ENCODE peak calls at places on chromosome 6, in four cellular contexts. One of them, this sample, is unnamed.

GRCh38 chr6:116251568-116252384 is 2.1 kb downstream of the TSPYL4 start:
- DNase-seq in K562: no peak
- DNase-seq in GM12878: no peak
- DNase-seq in HepG2: no peak
- DNase-seq in this sample: peak

GRCh38 chr6:22466665-22467064 is 102.7 kb upstream of the HDGFL1 start:
- DNase-seq in K562: no peak
- DNase-seq in GM12878: no peak
- DNase-seq in HepG2: no peak
- DNase-seq in this sample: no peak

GRCh38 chr6:46010771-46011170 is 4.9 kb downstream of the CLIC5 start:
- DNase-seq in K562: no peak
- DNase-seq in GM12878: no peak
- DNase-seq in HepG2: no peak
- DNase-seq in this sample: no peak

GRCh38 chr6:156980515-156980914 is 203.3 kb downstream of the ARID1B start:
- DNase-seq in K562: no peak
- DNase-seq in GM12878: no peak
- DNase-seq in HepG2: no peak
- DNase-seq in this sample: no peak

GRCh38 chr6:3457710-3458605 is 1.1 kb upstream of the SLC22A23 start:
- DNase-seq in K562: no peak
- DNase-seq in GM12878: no peak
- DNase-seq in HepG2: peak
- DNase-seq in this sample: peak

GRCh38 chr6:6699741-6700367 is 111.3 kb downstream of the LY86 start:
- DNase-seq in K562: peak
- DNase-seq in GM12878: no peak
- DNase-seq in HepG2: no peak
- DNase-seq in this sample: no peak

GRCh38 chr6:32212076-32212760 is 11.6 kb downstream of the NOTCH4 start:
- DNase-seq in K562: no peak
- DNase-seq in GM12878: no peak
- DNase-seq in HepG2: no peak
- DNase-seq in this sample: no peak

GRCh38 chr6:137155830-137156229 is 17.6 kb downstream of the IL22RA2 start:
- DNase-seq in K562: no peak
- DNase-seq in GM12878: peak
- DNase-seq in HepG2: no peak
- DNase-seq in this sample: no peak

GRCh38 chr6:23952214-23952613 is 173.8 kb upstream of the NRSN1 start:
- DNase-seq in K562: no peak
- DNase-seq in GM12878: no peak
- DNase-seq in HepG2: no peak
- DNase-seq in this sample: no peak

GRCh38 chr6:44672838-44673237 is 285.3 kb downstream of the CDC5L start:
- DNase-seq in K562: no peak
- DNase-seq in GM12878: no peak
- DNase-seq in HepG2: no peak
- DNase-seq in this sample: no peak

GRCh38 chr6:117495873-117496272 is 13.4 kb downstream of the DCBLD1 start:
- DNase-seq in K562: no peak
- DNase-seq in GM12878: no peak
- DNase-seq in HepG2: no peak
- DNase-seq in this sample: no peak

GRCh38 chr6:95203153-95203754 is 374.1 kb upstream of the MANEA start:
- DNase-seq in K562: peak
- DNase-seq in GM12878: no peak
- DNase-seq in HepG2: peak
- DNase-seq in this sample: peak

GRCh38 chr6:24584390-24584735 is 61.6 kb downstream of the KIAA0319 start:
- DNase-seq in K562: no peak
- DNase-seq in GM12878: no peak
- DNase-seq in HepG2: no peak
- DNase-seq in this sample: no peak

GRCh38 chr6:83463886-83464285 is 33.0 kb upstream of the ME1 start:
- DNase-seq in K562: no peak
- DNase-seq in GM12878: no peak
- DNase-seq in HepG2: no peak
- DNase-seq in this sample: no peak

GRCh38 chr6:108492131-108492766 is 68.5 kb upstream of the FOXO3 start:
- DNase-seq in K562: peak
- DNase-seq in GM12878: no peak
- DNase-seq in HepG2: peak
- DNase-seq in this sample: peak

GRCh38 chr6:37602801-37603200 is 94.9 kb downstream of the MDGA1 start:
- DNase-seq in K562: no peak
- DNase-seq in GM12878: no peak
- DNase-seq in HepG2: no peak
- DNase-seq in this sample: no peak

GRCh38 chr6:10487668-10488327 is 33.4 kb upstream of the GCNT2 start:
- DNase-seq in K562: no peak
- DNase-seq in GM12878: no peak
- DNase-seq in HepG2: no peak
- DNase-seq in this sample: no peak

GRCh38 chr6:116352515-116353471 is 18.0 kb upstream of the DSE start:
- DNase-seq in K562: no peak
- DNase-seq in GM12878: peak
- DNase-seq in HepG2: no peak
- DNase-seq in this sample: no peak

GRCh38 chr6:107153061-107153460 is 37.7 kb upstream of the BEND3 start:
- DNase-seq in K562: no peak
- DNase-seq in GM12878: no peak
- DNase-seq in HepG2: no peak
- DNase-seq in this sample: no peak

GRCh38 chr6:80605165-80605989 is 498.9 kb downstream of the BCKDHB start:
- DNase-seq in K562: no peak
- DNase-seq in GM12878: no peak
- DNase-seq in HepG2: peak
- DNase-seq in this sample: peak

GRCh38 chr6:140355476-140355875 is 981.0 kb upstream of the CITED2 start:
- DNase-seq in K562: no peak
- DNase-seq in GM12878: no peak
- DNase-seq in HepG2: no peak
- DNase-seq in this sample: no peak

GRCh38 chr6:157774153-157775135 is 48.6 kb upstream of the SNX9 start:
- DNase-seq in K562: peak
- DNase-seq in GM12878: no peak
- DNase-seq in HepG2: no peak
- DNase-seq in this sample: no peak

GRCh38 chr6:108993876-108994275 is 100.8 kb downstream of the SESN1 start:
- DNase-seq in K562: no peak
- DNase-seq in GM12878: no peak
- DNase-seq in HepG2: no peak
- DNase-seq in this sample: no peak

GRCh38 chr6:33057222-33058150 is 16.0 kb downstream of the HLA-DPA1 start:
- DNase-seq in K562: no peak
- DNase-seq in GM12878: no peak
- DNase-seq in HepG2: no peak
- DNase-seq in this sample: no peak

GRCh38 chr6:24313477-24314141 is 44.2 kb downstream of the DCDC2 start:
- DNase-seq in K562: no peak
- DNase-seq in GM12878: no peak
- DNase-seq in HepG2: peak
- DNase-seq in this sample: peak

GRCh38 chr6:159908940-159909339 is 18.2 kb downstream of the MAS1 start:
- DNase-seq in K562: no peak
- DNase-seq in GM12878: no peak
- DNase-seq in HepG2: no peak
- DNase-seq in this sample: no peak

GRCh38 chr6:117548797-117549301 is 53.5 kb downstream of the GOPC start:
- DNase-seq in K562: no peak
- DNase-seq in GM12878: no peak
- DNase-seq in HepG2: peak
- DNase-seq in this sample: peak

GRCh38 chr6:2626381-2626780 is 124.3 kb downstream of the MYLK4 start:
- DNase-seq in K562: no peak
- DNase-seq in GM12878: no peak
- DNase-seq in HepG2: no peak
- DNase-seq in this sample: no peak

GRCh38 chr6:15987569-15987968 is 141.3 kb upstream of the MYLIP start:
- DNase-seq in K562: peak
- DNase-seq in GM12878: no peak
- DNase-seq in HepG2: no peak
- DNase-seq in this sample: no peak

GRCh38 chr6:37051138-37052026 is 45.9 kb downstream of the FGD2 start:
- DNase-seq in K562: peak
- DNase-seq in GM12878: peak
- DNase-seq in HepG2: peak
- DNase-seq in this sample: peak

GRCh38 chr6:156779206-156780116 is 2.3 kb downstream of the ARID1B start:
- DNase-seq in K562: peak
- DNase-seq in GM12878: no peak
- DNase-seq in HepG2: peak
- DNase-seq in this sample: peak

GRCh38 chr6:30954631-30955366 is 14.0 kb downstream of the MUCL3 start:
- DNase-seq in K562: no peak
- DNase-seq in GM12878: no peak
- DNase-seq in HepG2: no peak
- DNase-seq in this sample: no peak

GRCh38 chr6:105886066-105886811 is 199.9 kb upstream of the PRDM1 start:
- DNase-seq in K562: no peak
- DNase-seq in GM12878: no peak
- DNase-seq in HepG2: no peak
- DNase-seq in this sample: no peak

GRCh38 chr6:11769244-11769643 is 9.4 kb downstream of the ADTRP start:
- DNase-seq in K562: no peak
- DNase-seq in GM12878: no peak
- DNase-seq in HepG2: no peak
- DNase-seq in this sample: peak

GRCh38 chr6:11771473-11772048 is 7.0 kb downstream of the ADTRP start:
- DNase-seq in K562: no peak
- DNase-seq in GM12878: no peak
- DNase-seq in HepG2: no peak
- DNase-seq in this sample: no peak

GRCh38 chr6:11769816-11770545 is 8.6 kb downstream of the ADTRP start:
- DNase-seq in K562: no peak
- DNase-seq in GM12878: no peak
- DNase-seq in HepG2: no peak
- DNase-seq in this sample: no peak

GRCh38 chr6:11772109-11772830 is 6.3 kb downstream of the ADTRP start:
- DNase-seq in K562: no peak
- DNase-seq in GM12878: no peak
- DNase-seq in HepG2: no peak
- DNase-seq in this sample: peak

DNA sequence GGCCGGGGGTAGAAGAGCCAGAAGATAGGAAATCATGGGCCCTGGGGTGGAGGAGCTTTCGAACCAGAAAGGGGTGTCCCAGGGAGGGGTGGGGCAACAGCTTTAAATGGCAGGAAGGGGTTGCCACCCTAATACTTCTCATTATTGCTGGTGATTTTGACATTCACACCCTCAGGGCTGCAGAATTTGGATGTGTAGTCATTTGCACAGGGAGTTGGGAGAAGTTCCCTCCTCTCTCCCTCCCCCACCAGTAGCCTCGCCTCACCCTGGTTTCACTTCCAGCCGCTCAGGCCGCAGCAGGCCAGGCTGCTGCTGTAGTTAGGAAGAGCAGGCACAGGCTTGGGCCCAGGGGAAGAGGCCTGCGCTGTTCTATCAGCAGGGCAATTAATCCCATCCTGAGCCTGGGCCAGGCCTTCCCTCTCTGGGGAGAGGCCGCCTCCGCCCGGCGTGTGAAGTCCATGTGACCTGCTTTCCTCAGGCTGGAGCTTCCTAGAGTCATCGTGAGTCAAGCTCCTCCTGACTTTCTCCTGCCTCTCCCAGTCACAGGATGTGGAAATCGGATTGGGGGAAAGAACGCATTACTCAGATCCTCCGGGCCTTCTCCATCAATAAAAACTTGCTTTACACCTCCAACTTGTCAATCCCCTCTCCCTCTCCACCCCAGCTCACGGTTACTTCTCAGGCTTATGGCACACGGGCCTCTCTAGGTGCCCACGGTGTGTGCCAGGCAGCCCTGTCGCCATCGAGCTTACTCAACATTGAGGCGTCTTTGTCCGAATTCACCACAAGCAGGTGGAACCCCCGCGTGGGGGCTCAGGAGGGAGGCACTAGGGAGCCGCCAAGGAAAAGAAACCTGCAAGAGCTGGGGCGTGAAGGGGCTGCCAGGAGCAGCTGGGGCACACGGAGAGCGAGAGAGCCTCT is 7.8 kb downstream of the ADTRP start:
- DNase-seq in K562: no peak
- DNase-seq in GM12878: no peak
- DNase-seq in HepG2: no peak
- DNase-seq in this sample: peak
- H3K9ac ChIP-seq in K562: peak
- H3K9ac ChIP-seq in GM12878: no peak
- H3K9ac ChIP-seq in HepG2: no peak
- H3K9ac ChIP-seq in this sample: peak

GRCh38 chr6:112253842-112254816 is at the start of gene LAMA4:
- DNase-seq in K562: no peak
- DNase-seq in GM12878: no peak
- DNase-seq in HepG2: no peak
- DNase-seq in this sample: peak
- TF ChIP-seq MYC in K562: no peak
- TF ChIP-seq MYC in GM12878: no peak
- TF ChIP-seq MYC in HepG2: no peak
- TF ChIP-seq MYC in this sample: no peak

GRCh38 chr6:87832025-87832825 is 130.2 kb upstream of the AKIRIN2 start:
- DNase-seq in K562: no peak
- DNase-seq in GM12878: peak
- DNase-seq in HepG2: no peak
- DNase-seq in this sample: peak
- TF ChIP-seq CTCF in K562: peak
- TF ChIP-seq CTCF in GM12878: peak
- TF ChIP-seq CTCF in HepG2: peak
- TF ChIP-seq CTCF in this sample: peak

GRCh38 chr6:149717255-149717587 is 680 bp downstream of the LATS1 start:
- DNase-seq in K562: no peak
- DNase-seq in GM12878: no peak
- DNase-seq in HepG2: no peak
- DNase-seq in this sample: no peak
- H3K9ac ChIP-seq in K562: peak
- H3K9ac ChIP-seq in GM12878: peak
- H3K9ac ChIP-seq in HepG2: peak
- H3K9ac ChIP-seq in this sample: peak

DNA sequence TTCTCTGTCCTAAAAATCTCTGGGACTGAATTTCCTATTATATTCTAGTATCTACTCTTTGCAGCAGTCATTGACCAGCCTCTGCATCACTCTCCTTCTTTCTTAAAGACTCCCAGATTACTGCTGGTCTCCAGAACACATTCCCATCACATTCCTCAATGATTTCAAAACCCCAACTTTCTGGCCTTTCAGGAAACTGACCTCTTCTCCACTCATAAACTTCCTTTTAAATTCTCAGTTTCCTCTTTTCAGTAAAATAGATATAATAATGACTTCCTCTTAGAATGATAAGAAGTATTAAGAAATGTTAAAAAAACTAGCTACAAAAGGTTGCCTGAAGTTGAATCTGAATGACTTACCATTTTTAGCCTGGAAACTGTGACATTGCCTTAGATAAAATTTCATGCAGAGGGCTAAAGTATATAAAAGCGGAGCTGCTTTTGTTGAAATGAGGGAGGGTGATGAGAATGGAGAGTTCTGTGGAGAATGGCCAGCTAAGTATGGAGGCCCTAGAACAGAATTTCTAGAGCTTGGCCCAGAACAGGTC is 239.3 kb downstream of the OGFRL1 start:
- DNase-seq in K562: no peak
- DNase-seq in GM12878: no peak
- DNase-seq in HepG2: no peak
- DNase-seq in this sample: peak
- TF ChIP-seq MYC in K562: no peak
- TF ChIP-seq MYC in GM12878: no peak
- TF ChIP-seq MYC in HepG2: no peak
- TF ChIP-seq MYC in this sample: no peak

This sample was measured in endothelial cell of umbilical vein.